ENCODE peak calls at places on chromosomes 16 and 17, in four cellular contexts. S is K562, D is WTC11, E is HepG2. T is an unnamed sample.

GRCh38 chr17:71163121-71163812 is 957.6 kb upstream of the SOX9 start:
- DNase-seq in E (no peak), D (no peak), S (no peak), T (no peak)

GRCh38 chr17:82019905-82020873 is 2.5 kb downstream of the CENPX start:
- DNase-seq in S (peak), D (peak), E (peak), T (no peak)

GRCh38 chr17:9402590-9403199 is 172.9 kb downstream of the STX8 start:
- DNase-seq in E (peak), S (peak), D (peak), T (no peak)

GRCh38 chr16:75496546-75496945 is 1.3 kb upstream of the CHST6 start:
- DNase-seq in S (no peak), E (no peak), D (no peak), T (no peak)

GRCh38 chr16:85517780-85518179 is 95.3 kb upstream of the GSE1 start:
- DNase-seq in S (no peak), E (no peak), D (no peak), T (no peak)

GRCh38 chr17:38460082-38460715 is 31.9 kb downstream of the ARHGAP23 start:
- DNase-seq in S (peak), D (no peak), E (no peak), T (no peak)

GRCh38 chr17:75783803-75784472 is 668 bp upstream of the UNK start:
- DNase-seq in S (no peak), E (no peak), D (peak), T (no peak)

GRCh38 chr17:69344939-69345338 is 18.0 kb upstream of the ABCA5 start:
- DNase-seq in D (no peak), S (no peak), E (no peak), T (no peak)

GRCh38 chr17:73211745-73212144 is 18.9 kb downstream of the COG1 start:
- DNase-seq in D (no peak), E (no peak), S (no peak), T (no peak)

GRCh38 chr16:14487579-14487978 is 142.5 kb downstream of the PARN start:
- DNase-seq in E (no peak), D (no peak), S (peak), T (no peak)

GRCh38 chr16:90046971-90047713 is 27.9 kb upstream of the DBNDD1 start:
- DNase-seq in S (no peak), D (peak), E (peak), T (no peak)

GRCh38 chr17:37836593-37836992 is 87.6 kb upstream of the TBC1D3K start:
- DNase-seq in E (no peak), D (no peak), S (no peak), T (no peak)

GRCh38 chr17:79109584-79109983 is 35.0 kb downstream of the ENGASE start:
- DNase-seq in S (no peak), D (peak), E (no peak), T (no peak)

GRCh38 chr17:28295677-28296578 is 23.1 kb upstream of the TMEM97 start:
- DNase-seq in D (no peak), E (no peak), S (no peak), T (no peak)

GRCh38 chr16:56277040-56277439 is 85.8 kb downstream of the GNAO1 start:
- DNase-seq in D (peak), S (no peak), E (peak), T (no peak)

GRCh38 chr17:28467456-28468025 is 5.9 kb upstream of the SLC13A2 start:
- DNase-seq in D (no peak), E (no peak), S (no peak), T (no peak)

DNA sequence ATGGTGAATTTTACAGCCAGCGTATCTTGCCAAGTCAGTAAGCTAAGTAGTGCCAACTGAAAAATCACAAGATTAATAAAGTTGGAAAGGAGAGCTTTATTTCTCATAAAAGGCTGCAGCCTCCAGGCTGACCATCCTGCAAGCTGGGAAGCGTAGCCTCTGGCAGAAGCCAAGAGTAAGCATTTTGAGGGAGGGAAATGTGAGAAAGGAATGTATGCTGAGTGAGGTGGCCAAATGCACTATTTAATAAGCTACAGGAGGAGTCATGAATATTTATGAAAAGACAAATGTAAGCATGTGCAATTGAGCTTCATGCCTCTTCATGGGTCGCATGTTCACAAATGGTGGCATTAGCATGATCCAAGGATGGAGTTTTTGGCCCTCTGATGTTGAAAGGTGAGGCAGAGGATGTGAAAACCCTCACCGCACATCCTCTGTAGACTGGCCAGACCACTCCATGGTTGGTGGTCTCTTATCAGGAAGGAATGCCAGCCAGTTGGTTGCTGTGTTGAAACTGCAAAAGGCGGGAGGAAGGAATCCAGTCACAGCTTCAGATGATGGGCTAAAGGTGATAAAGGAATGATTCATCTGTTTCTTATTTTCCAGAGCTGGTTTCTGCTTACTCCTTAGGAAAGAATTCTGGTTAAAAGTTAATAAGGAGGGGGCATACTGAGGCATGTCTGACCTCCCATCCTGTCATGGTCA is 9.2 kb downstream of the KRT33B start:
- DNase-seq in E (no peak), S (no peak), D (no peak), T (no peak)
- TF ChIP-seq ETV6 in E (no peak), S (no peak), D (no peak), T (no peak)

GRCh38 chr16:391885-392335 is 5.1 kb upstream of the NME4 start:
- DNase-seq in D (peak), S (peak), E (peak), T (no peak)
- TF ChIP-seq ETV6 in D (no peak), S (no peak), E (no peak), T (no peak)

DNA sequence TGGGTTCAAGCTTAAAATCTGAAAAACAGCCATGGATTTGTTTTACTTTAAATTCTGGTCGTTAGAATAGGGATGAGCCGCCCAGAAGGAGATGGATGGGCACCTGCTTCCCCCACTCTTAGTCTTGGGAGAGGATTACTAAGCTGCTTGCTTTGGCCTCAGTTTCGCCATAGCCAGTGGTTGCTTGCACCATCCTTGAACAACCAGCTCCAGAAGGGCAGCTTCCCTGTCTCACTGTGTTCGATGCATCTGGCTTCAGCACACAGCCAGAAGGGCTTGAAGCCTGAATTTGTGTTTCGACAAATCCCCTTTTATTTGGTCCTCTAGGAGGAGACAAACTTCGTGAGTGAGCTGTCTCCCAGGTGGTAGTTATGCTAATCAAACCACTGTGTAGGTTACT is 7.1 kb downstream of the CYB5D2 start:
- DNase-seq in E (no peak), S (no peak), D (no peak), T (no peak)
- TF ChIP-seq ETV6 in E (no peak), S (no peak), D (no peak), T (no peak)

GRCh38 chr16:72241930-72242329 is 70.0 kb upstream of the PMFBP1 start:
- DNase-seq in S (peak), D (no peak), E (peak), T (no peak)
- TF ChIP-seq ETV6 in S (no peak), D (no peak), E (no peak), T (no peak)

DNA sequence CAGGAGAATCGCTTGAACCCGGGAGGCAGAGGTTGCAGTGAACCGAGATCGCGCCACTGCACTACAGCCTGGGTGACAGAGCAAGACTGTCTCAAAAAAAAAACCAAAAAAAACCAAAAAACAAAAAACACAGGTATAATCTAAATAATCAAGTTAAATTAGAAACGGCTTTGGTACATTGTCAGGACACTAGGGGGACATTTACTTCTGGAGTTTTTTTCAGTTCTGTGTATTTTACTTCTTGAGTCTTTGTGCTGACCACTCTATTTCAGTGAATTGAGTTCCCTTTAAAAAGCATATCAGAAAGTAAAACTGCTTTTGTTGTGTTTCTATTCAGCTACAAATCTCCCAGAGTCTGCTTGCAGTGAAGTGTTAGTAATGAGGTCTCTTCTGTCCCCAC is 36.3 kb downstream of the DHRS7B start:
- DNase-seq in D (no peak), E (no peak), S (no peak), T (no peak)
- TF ChIP-seq ETV6 in D (no peak), E (no peak), S (no peak), T (no peak)

GRCh38 chr16:51134269-51134812 is 16.7 kb downstream of the SALL1 start:
- DNase-seq in S (no peak), E (no peak), D (peak), T (no peak)
- TF ChIP-seq ETV6 in S (no peak), E (no peak), D (peak), T (no peak)

DNA sequence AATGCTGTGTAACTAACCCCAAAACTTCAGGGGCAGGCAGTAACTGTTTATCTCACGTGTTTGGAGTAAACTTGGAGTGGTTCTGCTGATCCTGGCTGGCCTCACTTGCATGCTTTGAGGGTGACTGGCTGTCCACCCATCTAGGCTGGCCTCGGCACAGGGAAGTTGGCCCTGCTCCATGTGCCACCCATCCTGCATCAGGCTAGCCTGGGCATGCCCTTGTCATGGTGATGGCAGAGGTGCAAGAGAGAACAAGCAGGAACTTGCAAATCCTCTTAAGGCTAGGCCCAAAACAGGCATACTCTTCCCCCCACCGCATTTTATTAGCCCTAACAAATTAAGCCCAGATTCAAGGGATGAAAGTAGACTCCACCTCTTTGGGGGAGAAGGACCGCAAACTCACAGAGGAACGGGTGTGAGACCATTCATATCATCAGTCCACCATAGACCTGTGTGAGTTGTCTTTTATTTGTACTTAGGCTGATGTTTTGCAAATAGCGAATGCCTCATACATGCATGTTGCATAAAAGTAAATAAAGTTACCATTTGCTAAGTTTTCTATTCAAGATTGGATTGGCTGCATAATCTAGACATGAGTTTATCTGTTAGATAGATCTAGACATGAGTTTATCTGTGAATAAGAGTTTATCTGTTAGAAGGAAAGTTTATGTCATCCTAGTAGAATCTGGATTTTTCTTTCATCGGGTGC is 221.0 kb downstream of the CCDC182 start:
- DNase-seq in S (no peak), E (no peak), D (no peak), T (no peak)
- TF ChIP-seq ETV6 in S (no peak), E (no peak), D (no peak), T (no peak)

DNA sequence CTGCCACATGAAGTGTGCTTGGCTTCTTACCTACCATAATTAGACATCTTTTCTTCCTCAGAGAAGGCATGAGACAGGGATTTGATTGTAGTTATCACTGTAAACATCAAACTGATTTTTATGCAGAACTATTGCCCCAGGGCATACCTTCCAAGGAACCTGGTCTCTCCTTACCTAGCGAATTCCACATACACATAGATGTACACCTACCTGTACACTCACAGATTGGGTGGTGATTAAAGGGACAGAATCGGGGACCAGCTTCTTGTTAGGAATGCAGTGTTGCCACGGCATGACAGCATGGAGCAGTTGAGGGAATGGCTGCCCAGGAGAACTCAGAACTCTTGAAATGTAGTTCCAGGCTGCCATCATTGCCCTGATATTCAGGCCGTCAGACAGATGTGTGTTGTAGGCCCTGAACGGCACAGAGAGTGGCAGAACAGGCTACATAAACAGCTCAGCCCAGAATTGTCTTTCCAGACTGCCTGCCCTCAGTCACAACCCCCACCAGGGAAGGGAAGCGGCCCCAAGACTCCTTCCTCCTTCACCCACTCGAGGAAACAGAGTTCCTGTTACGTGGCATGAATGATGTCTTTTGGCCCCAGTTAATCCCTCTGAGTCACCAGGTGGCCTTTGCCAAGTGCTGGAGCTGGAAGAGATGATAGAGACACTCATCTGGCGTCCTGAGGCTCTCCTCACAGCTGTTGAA is 17.8 kb upstream of the NAGLU start:
- DNase-seq in S (peak), D (no peak), E (no peak), T (no peak)
- TF ChIP-seq ETV6 in S (no peak), D (no peak), E (no peak), T (no peak)

DNA sequence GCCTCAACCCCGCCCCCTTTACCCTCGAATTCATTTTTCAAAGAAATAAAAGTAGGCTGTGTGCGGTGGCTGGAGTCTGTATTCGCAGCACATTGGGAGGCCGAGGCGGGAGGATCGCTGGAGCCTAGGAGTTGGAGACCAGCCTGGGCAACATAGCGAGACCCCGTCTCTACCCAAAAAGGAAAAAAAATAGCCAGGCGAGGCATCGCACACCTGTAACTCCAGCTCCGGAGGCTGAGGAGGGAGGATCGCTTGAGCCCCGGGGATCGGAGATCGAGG is 671 bp upstream of the TOP2A start:
- DNase-seq in E (no peak), D (peak), S (no peak), T (no peak)
- TF ChIP-seq ETV6 in E (no peak), D (no peak), S (no peak), T (no peak)

T was measured in GM12878.